ENCODE peak calls at places on chromosomes 4 and X, in eight cellular contexts. U is stomach; J is NCI-H1092 treated with DMSO at 0.1 percent for 48 hours; W is stromal cell of bone marrow; V is stimulated activated CD8-positive, alpha-beta memory T cell treated with anti-CD3 and anti-CD28 coated beads, Interleukin-4, amount 100 ng/mL, for 4 hours; M is Jurkat, Clone E6-1; T is SK-N-MC; X is AML-193. F is an unnamed sample.

GRCh38 chr4:58936436-58936835 is 1826.3 kb upstream of the IGFBP7 start:
- DNase-seq in M (no peak), X (no peak), V (no peak), U (no peak), T (no peak), W (no peak), J (no peak), F (no peak)

GRCh38 chr4:3315566-3315965 is 22.7 kb downstream of the RGS12 start:
- DNase-seq in M (no peak), T (no peak), W (no peak), V (no peak), J (no peak), U (peak), X (no peak), F (no peak)

GRCh38 chrX:20664774-20665173 is 398.1 kb upstream of the RPS6KA3 start:
- DNase-seq in W (no peak), V (no peak), X (no peak), U (no peak), M (no peak), T (no peak), J (peak), F (no peak)

GRCh38 chr4:1462009-1462767 is 55.9 kb upstream of the NKX1-1 start:
- DNase-seq in W (no peak), U (no peak), M (no peak), V (no peak), X (no peak), T (no peak), J (no peak), F (no peak)

GRCh38 chr4:4387531-4388311 is 819 bp downstream of the NSG1 start:
- DNase-seq in M (no peak), T (no peak), J (peak), X (no peak), V (no peak), W (no peak), U (no peak), F (no peak)

GRCh38 chr4:3307486-3307885 is 14.7 kb downstream of the RGS12 start:
- DNase-seq in W (no peak), M (no peak), X (no peak), U (no peak), V (no peak), T (no peak), J (no peak), F (no peak)

GRCh38 chr4:101334963-101335572 is 12.3 kb downstream of the PPP3CA start:
- DNase-seq in X (no peak), J (no peak), U (no peak), T (no peak), W (no peak), V (no peak), M (no peak), F (no peak)

GRCh38 chr4:138898282-138898681 is 117.3 kb upstream of the NOCT start:
- DNase-seq in T (no peak), V (no peak), J (no peak), M (no peak), W (no peak), U (no peak), X (no peak), F (no peak)

GRCh38 chr4:169307581-169307980 is 36.8 kb upstream of the SH3RF1 start:
- DNase-seq in M (no peak), W (no peak), T (no peak), X (no peak), V (no peak), U (peak), J (no peak), F (no peak)

GRCh38 chr4:105170703-105171102 is 24.0 kb downstream of the TET2 start:
- DNase-seq in W (no peak), T (no peak), M (no peak), X (peak), U (no peak), V (no peak), J (no peak), F (no peak)

GRCh38 chr4:6076391-6076790 is 58.2 kb upstream of the C4orf50 start:
- DNase-seq in W (no peak), V (no peak), J (no peak), X (no peak), T (no peak), M (peak), U (no peak), F (no peak)

GRCh38 chr4:11446156-11446811 is 17.6 kb upstream of the HS3ST1 start:
- DNase-seq in J (no peak), T (no peak), V (no peak), W (peak), M (no peak), X (no peak), U (no peak), F (no peak)

GRCh38 chrX:150291014-150291413 is 72.1 kb upstream of the MAMLD1 start:
- DNase-seq in J (no peak), U (no peak), M (no peak), X (no peak), T (no peak), W (no peak), V (no peak), F (no peak)

GRCh38 chr4:155614111-155614762 is 52.4 kb upstream of the GUCY1A1 start:
- DNase-seq in U (no peak), M (no peak), V (no peak), T (no peak), W (no peak), X (no peak), J (no peak), F (no peak)

GRCh38 chr4:15024386-15024785 is 22.1 kb downstream of the CPEB2 start:
- DNase-seq in W (no peak), X (no peak), V (no peak), T (no peak), J (no peak), U (no peak), M (no peak), F (no peak)

GRCh38 chr4:97656034-97656720 is 487.1 kb downstream of the STPG2 start:
- DNase-seq in T (no peak), M (no peak), V (no peak), U (no peak), J (no peak), X (peak), W (peak), F (no peak)

GRCh38 chrX:2829066-2829430 is 318 bp downstream of the GYG2 start:
- DNase-seq in V (no peak), J (no peak), W (no peak), X (no peak), M (no peak), T (no peak), U (no peak), F (no peak)

GRCh38 chr4:99852199-99852718 is 35.6 kb downstream of the DAPP1 start:
- DNase-seq in X (no peak), M (no peak), V (no peak), T (no peak), W (no peak), U (no peak), J (no peak), F (no peak)

GRCh38 chrX:152259150-152259549 is 120.8 kb upstream of the MAGEA10 start:
- DNase-seq in M (no peak), J (no peak), X (no peak), W (no peak), T (no peak), U (no peak), V (no peak), F (no peak)

GRCh38 chr4:108030332-108030731 is 40.6 kb downstream of the HADH start:
- DNase-seq in W (peak), T (no peak), U (no peak), J (no peak), V (peak), X (peak), M (peak), F (no peak)

GRCh38 chr4:26719954-26720552 is 136.2 kb downstream of the TBC1D19 start:
- DNase-seq in J (peak), X (peak), W (peak), T (no peak), V (no peak), M (peak), U (no peak), F (no peak)

GRCh38 chr4:55068522-55068921 is 56.9 kb downstream of the KDR start:
- DNase-seq in M (no peak), J (no peak), T (no peak), V (no peak), U (no peak), X (no peak), W (no peak), F (no peak)

GRCh38 chr4:87497141-87497540 is 32.0 kb downstream of the SPARCL1 start:
- DNase-seq in J (no peak), W (no peak), M (no peak), X (peak), V (no peak), T (no peak), U (no peak), F (no peak)

GRCh38 chr4:83150563-83151330 is 36.2 kb upstream of the PLAC8 start:
- DNase-seq in J (no peak), M (no peak), W (no peak), U (peak), X (no peak), T (no peak), V (no peak), F (no peak)

GRCh38 chrX:80388206-80388605 is 32.0 kb upstream of the TENT5D start:
- DNase-seq in W (peak), U (no peak), X (no peak), V (no peak), T (no peak), J (no peak), M (no peak), F (no peak)

GRCh38 chr4:139934336-139934735 is 219.6 kb downstream of the MAML3 start:
- DNase-seq in M (no peak), J (peak), U (no peak), W (no peak), T (no peak), V (no peak), X (no peak), F (no peak)

GRCh38 chr4:165714650-165715049 is 158.4 kb upstream of the TLL1 start:
- DNase-seq in V (no peak), M (no peak), W (no peak), U (no peak), X (no peak), T (no peak), J (no peak), F (no peak)

GRCh38 chrX:150196300-150196699 is 166.8 kb upstream of the MAMLD1 start:
- DNase-seq in T (no peak), M (no peak), U (no peak), W (no peak), X (no peak), V (no peak), J (no peak), F (no peak)

GRCh38 chr4:5511791-5512190 is 196.6 kb downstream of the EVC2 start:
- DNase-seq in X (no peak), T (no peak), M (no peak), W (peak), U (no peak), V (no peak), J (no peak), F (no peak)

GRCh38 chr4:153257151-153257620 is 52.9 kb downstream of the TRIM2 start:
- DNase-seq in V (no peak), X (no peak), W (peak), M (no peak), T (no peak), J (no peak), U (no peak), F (no peak)